ENCODE peak calls at places on chromosomes 11 and 22, in seven cellular contexts. Y, F, Q, J, X, N and H are unnamed samples.

GRCh38 chr11:44607324-44607962 is 42.0 kb downstream of the CD82 start:
- DNase-seq in Y (no peak), F (peak), Q (no peak), J (no peak), X (no peak), N (no peak), H (no peak)

GRCh38 chr11:1820463-1821325 is 14.1 kb upstream of the SYT8 start:
- DNase-seq in Y (no peak), F (peak), Q (no peak), J (no peak), X (no peak), N (no peak), H (no peak)

GRCh38 chr22:42994917-42995562 is 19.9 kb downstream of the PACSIN2 start:
- DNase-seq in Y (no peak), F (peak), Q (no peak), J (no peak), X (peak), N (no peak), H (peak)

GRCh38 chr11:77205467-77206263 is 77.6 kb downstream of the MYO7A start:
- DNase-seq in Y (no peak), F (no peak), Q (no peak), J (no peak), X (peak), N (no peak), H (no peak)

GRCh38 chr22:26903030-26903856 is 245.9 kb downstream of the MIAT start:
- DNase-seq in Y (no peak), F (no peak), Q (peak), J (no peak), X (no peak), N (peak), H (peak)

GRCh38 chr22:29443861-29444431 is 5.6 kb downstream of the RFPL1 start:
- DNase-seq in Y (no peak), F (no peak), Q (no peak), J (no peak), X (no peak), N (no peak), H (no peak)

GRCh38 chr11:122163420-122163819 is 47.4 kb upstream of the BLID start:
- DNase-seq in Y (no peak), F (no peak), Q (no peak), J (no peak), X (no peak), N (no peak), H (no peak)

GRCh38 chr11:2197771-2198520 is 26.3 kb upstream of the TH start:
- DNase-seq in Y (no peak), F (no peak), Q (no peak), J (no peak), X (no peak), N (no peak), H (no peak)

GRCh38 chr11:100905684-100906083 is 218.6 kb downstream of the ARHGAP42 start:
- DNase-seq in Y (no peak), F (no peak), Q (no peak), J (no peak), X (no peak), N (no peak), H (no peak)

GRCh38 chr11:61115498-61116224 is 13.4 kb downstream of the CD5 start:
- DNase-seq in Y (no peak), F (no peak), Q (peak), J (no peak), X (peak), N (no peak), H (no peak)

GRCh38 chr11:115383431-115383830 is 120.8 kb downstream of the CADM1 start:
- DNase-seq in Y (no peak), F (no peak), Q (no peak), J (no peak), X (no peak), N (no peak), H (no peak)

GRCh38 chr22:42132457-42132856 is 1.8 kb upstream of the CYP2D6 start:
- DNase-seq in Y (no peak), F (no peak), Q (no peak), J (no peak), X (no peak), N (no peak), H (no peak)

GRCh38 chr11:47989779-47990178 is 9.4 kb downstream of the PTPRJ start:
- DNase-seq in Y (no peak), F (no peak), Q (no peak), J (no peak), X (no peak), N (no peak), H (no peak)

GRCh38 chr22:36744791-36745190 is 31.1 kb downstream of the IFT27 start:
- DNase-seq in Y (no peak), F (no peak), Q (no peak), J (no peak), X (no peak), N (no peak), H (no peak)

GRCh38 chr11:107973641-107974040 is 35.1 kb upstream of the CUL5 start:
- DNase-seq in Y (no peak), F (no peak), Q (no peak), J (no peak), X (no peak), N (no peak), H (no peak)

GRCh38 chr22:22199634-22200033 is 45.0 kb upstream of the VPREB1 start:
- DNase-seq in Y (no peak), F (no peak), Q (no peak), J (no peak), X (no peak), N (no peak), H (no peak)

GRCh38 chr22:32528316-32528715 is 53.7 kb downstream of the FBXO7 start:
- DNase-seq in Y (no peak), F (no peak), Q (no peak), J (no peak), X (no peak), N (no peak), H (peak)

GRCh38 chr11:131079036-131079435 is 162.8 kb upstream of the SNX19 start:
- DNase-seq in Y (no peak), F (peak), Q (no peak), J (no peak), X (no peak), N (no peak), H (no peak)

GRCh38 chr11:119882316-119882715 is 153.3 kb upstream of the NECTIN1 start:
- DNase-seq in Y (no peak), F (no peak), Q (no peak), J (no peak), X (no peak), N (no peak), H (no peak)